ENCODE peak calls at places on chromosomes 16 and 17, in five cellular contexts. N, D, T, E and X are unnamed samples.

GRCh38 chr16:31273187-31273586 is 13.4 kb downstream of the ITGAM start:
- DNase-seq in D (no peak), T (no peak), N (no peak), E (no peak), X (no peak)

GRCh38 chr16:87806246-87806607 is 40.4 kb upstream of the KLHDC4 start:
- DNase-seq in D (no peak), N (no peak), T (no peak), E (no peak), X (peak)

GRCh38 chr16:60413969-60414368 is 1622.3 kb downstream of the CDH8 start:
- DNase-seq in E (no peak), T (no peak), N (no peak), D (no peak), X (no peak)

GRCh38 chr17:21268596-21269188 is 15.5 kb upstream of the NATD1 start:
- DNase-seq in D (no peak), N (no peak), T (no peak), E (no peak), X (no peak)

GRCh38 chr16:19328364-19328763 is 42.8 kb downstream of the CLEC19A start:
- DNase-seq in D (no peak), N (no peak), T (no peak), E (no peak), X (no peak)

GRCh38 chr17:5881849-5882248 is 188.3 kb upstream of the WSCD1 start:
- DNase-seq in D (no peak), E (no peak), T (no peak), N (no peak), X (no peak)

GRCh38 chr16:9441021-9441420 is 349.6 kb downstream of the HAPSTR1 start:
- DNase-seq in N (no peak), D (no peak), E (no peak), T (no peak), X (no peak)

GRCh38 chr17:61405686-61406542 is 6.3 kb downstream of the TBX2 start:
- DNase-seq in E (no peak), D (no peak), T (peak), N (no peak), X (no peak)

GRCh38 chr17:48006936-48007703 is 30.5 kb downstream of the COPZ2 start:
- DNase-seq in D (no peak), N (no peak), T (no peak), E (no peak), X (no peak)

GRCh38 chr16:3015865-3016521 is 2.0 kb downstream of the CLDN6 start:
- DNase-seq in N (no peak), D (no peak), E (no peak), T (no peak), X (no peak)

GRCh38 chr17:36474571-36474970 is 11.9 kb upstream of the ZNHIT3 start:
- DNase-seq in T (no peak), N (no peak), E (no peak), D (no peak), X (no peak)

GRCh38 chr16:87930456-87930855 is 5.9 kb downstream of the CA5A start:
- DNase-seq in T (no peak), E (peak), D (no peak), N (no peak), X (no peak)

GRCh38 chr16:13343981-13344380 is 442.6 kb downstream of the SHISA9 start:
- DNase-seq in E (no peak), D (no peak), N (no peak), T (no peak), X (no peak)

GRCh38 chr17:63589646-63590045 is 11.0 kb upstream of the TACO1 start:
- DNase-seq in T (no peak), E (no peak), N (no peak), D (no peak), X (no peak)

GRCh38 chr17:16255481-16255901 is 38.5 kb downstream of the PIGL start:
- DNase-seq in D (no peak), T (no peak), N (no peak), E (peak), X (no peak)

GRCh38 chr17:41620583-41621434 is 3.6 kb downstream of the KRT17 start:
- DNase-seq in N (no peak), T (no peak), E (no peak), D (no peak), X (no peak)